ENCODE peak calls at places on chromosomes 12 and 14, in ten cellular contexts. J, Y, R, A, B, M, V, E, X and Q are unnamed samples.

GRCh38 chr12:26689281-26689841 is 143.6 kb downstream of the ITPR2 start:
- DNase-seq in J (no peak), Y (no peak), R (no peak), A (no peak), B (no peak), M (no peak), V (no peak), E (no peak), X (no peak), Q (no peak)

GRCh38 chr14:104128981-104129380 is 9.4 kb upstream of the KIF26A start:
- DNase-seq in J (no peak), Y (no peak), R (no peak), A (no peak), B (no peak), M (no peak), V (no peak), E (no peak), X (no peak), Q (no peak)

GRCh38 chr14:90179357-90179756 is 77.0 kb upstream of the PSMC1 start:
- DNase-seq in J (no peak), Y (no peak), R (no peak), A (no peak), B (no peak), M (no peak), V (peak), E (no peak), X (peak), Q (no peak)

GRCh38 chr12:118148287-118148686 is 12.4 kb downstream of the PEBP1 start:
- DNase-seq in J (no peak), Y (no peak), R (no peak), A (no peak), B (no peak), M (no peak), V (no peak), E (no peak), X (no peak), Q (no peak)

GRCh38 chr14:92880851-92881250 is 42.1 kb upstream of the CHGA start:
- DNase-seq in J (peak), Y (no peak), R (peak), A (no peak), B (peak), M (peak), V (peak), E (no peak), X (peak), Q (no peak)

GRCh38 chr14:57085043-57085442 is 183.7 kb downstream of the EXOC5 start:
- DNase-seq in J (no peak), Y (no peak), R (no peak), A (no peak), B (no peak), M (no peak), V (no peak), E (no peak), X (no peak), Q (no peak)

GRCh38 chr12:50006754-50007442 is 18.4 kb downstream of the RACGAP1 start:
- DNase-seq in J (peak), Y (no peak), R (no peak), A (no peak), B (peak), M (no peak), V (no peak), E (peak), X (no peak), Q (no peak)

GRCh38 chr14:93318927-93319326 is 13.9 kb downstream of the BTBD7 start:
- DNase-seq in J (peak), Y (no peak), R (peak), A (peak), B (peak), M (no peak), V (no peak), E (peak), X (no peak), Q (no peak)

GRCh38 chr12:47017901-47018479 is 61.4 kb upstream of the PCED1B start:
- DNase-seq in J (peak), Y (no peak), R (no peak), A (no peak), B (no peak), M (no peak), V (no peak), E (peak), X (no peak), Q (no peak)

GRCh38 chr12:121903202-121903601 is 14.6 kb downstream of the PSMD9 start:
- DNase-seq in J (no peak), Y (no peak), R (no peak), A (no peak), B (no peak), M (no peak), V (no peak), E (no peak), X (no peak), Q (no peak)

GRCh38 chr12:84756961-84757360 is 155.6 kb downstream of the SLC6A15 start:
- DNase-seq in J (peak), Y (no peak), R (no peak), A (no peak), B (peak), M (no peak), V (no peak), E (no peak), X (no peak), Q (no peak)

GRCh38 chr12:62895351-62895750 is 39.6 kb downstream of the PPM1H start:
- DNase-seq in J (no peak), Y (no peak), R (no peak), A (no peak), B (no peak), M (no peak), V (no peak), E (no peak), X (no peak), Q (no peak)

GRCh38 chr12:47236109-47236714 is 156.5 kb upstream of the AMIGO2 start:
- DNase-seq in J (peak), Y (no peak), R (peak), A (peak), B (peak), M (no peak), V (no peak), E (peak), X (no peak), Q (no peak)

GRCh38 chr12:94763461-94763860 is 113.1 kb upstream of the TMCC3 start:
- DNase-seq in J (no peak), Y (no peak), R (no peak), A (no peak), B (no peak), M (no peak), V (no peak), E (no peak), X (no peak), Q (no peak)

GRCh38 chr12:5567021-5567744 is 135.3 kb downstream of the NTF3 start:
- DNase-seq in J (no peak), Y (no peak), R (no peak), A (no peak), B (no peak), M (no peak), V (peak), E (no peak), X (no peak), Q (no peak)

GRCh38 chr14:104968541-104969401 is 9.4 kb downstream of the AHNAK2 start:
- DNase-seq in J (peak), Y (peak), R (peak), A (peak), B (peak), M (no peak), V (no peak), E (peak), X (peak), Q (peak)

GRCh38 chr12:3628629-3629028 is 124.3 kb downstream of the CRACR2A start:
- DNase-seq in J (no peak), Y (no peak), R (no peak), A (no peak), B (no peak), M (no peak), V (no peak), E (no peak), X (no peak), Q (no peak)

GRCh38 chr12:68403711-68404110 is 71.5 kb upstream of the MDM1 start:
- DNase-seq in J (no peak), Y (no peak), R (peak), A (no peak), B (peak), M (no peak), V (no peak), E (no peak), X (no peak), Q (no peak)

GRCh38 chr14:53952533-53952932 is 4.1 kb downstream of the BMP4 start:
- DNase-seq in J (no peak), Y (no peak), R (no peak), A (no peak), B (no peak), M (no peak), V (no peak), E (peak), X (no peak), Q (no peak)

GRCh38 chr12:79692860-79693605 is 2.3 kb upstream of the PAWR start:
- DNase-seq in J (peak), Y (no peak), R (peak), A (peak), B (peak), M (no peak), V (no peak), E (no peak), X (no peak), Q (no peak)

GRCh38 chr14:65824285-65824977 is 411.9 kb downstream of the FUT8 start:
- DNase-seq in J (peak), Y (no peak), R (peak), A (peak), B (peak), M (peak), V (peak), E (peak), X (peak), Q (no peak)

GRCh38 chr12:116455540-116456306 is 103.5 kb upstream of the MAP1LC3B2 start:
- DNase-seq in J (peak), Y (peak), R (peak), A (peak), B (peak), M (no peak), V (peak), E (peak), X (peak), Q (peak)

GRCh38 chr12:5965950-5966383 is 20.9 kb upstream of the ANO2 start:
- DNase-seq in J (peak), Y (no peak), R (peak), A (peak), B (peak), M (peak), V (peak), E (peak), X (peak), Q (no peak)

GRCh38 chr12:2172486-2173214 is 119.9 kb downstream of the CACNA1C start:
- DNase-seq in J (no peak), Y (no peak), R (no peak), A (no peak), B (no peak), M (no peak), V (no peak), E (no peak), X (peak), Q (no peak)

GRCh38 chr12:65100140-65100539 is 21.0 kb downstream of the WIF1 start:
- DNase-seq in J (peak), Y (no peak), R (peak), A (peak), B (peak), M (no peak), V (no peak), E (no peak), X (no peak), Q (no peak)

GRCh38 chr12:131473721-131474709 is 236.9 kb upstream of the SFSWAP start:
- DNase-seq in J (no peak), Y (no peak), R (peak), A (no peak), B (no peak), M (no peak), V (no peak), E (no peak), X (peak), Q (no peak)

GRCh38 chr12:48629541-48629940 is 52.5 kb downstream of the KANSL2 start:
- DNase-seq in J (peak), Y (no peak), R (no peak), A (no peak), B (no peak), M (no peak), V (no peak), E (no peak), X (no peak), Q (no peak)

GRCh38 chr14:23432102-23432925 is 3.1 kb downstream of the MYH7 start:
- DNase-seq in J (no peak), Y (no peak), R (no peak), A (no peak), B (no peak), M (no peak), V (no peak), E (no peak), X (no peak), Q (peak)

GRCh38 chr12:82876075-82876474 is 189.4 kb downstream of the TMTC2 start:
- DNase-seq in J (no peak), Y (no peak), R (no peak), A (no peak), B (no peak), M (no peak), V (no peak), E (no peak), X (no peak), Q (no peak)

GRCh38 chr14:105475916-105476845 is 1.6 kb downstream of the CRIP2 start:
- DNase-seq in J (peak), Y (peak), R (peak), A (peak), B (peak), M (no peak), V (peak), E (peak), X (no peak), Q (no peak)

GRCh38 chr12:128557231-128557630 is 266.5 kb downstream of the SLC15A4 start:
- DNase-seq in J (no peak), Y (no peak), R (no peak), A (no peak), B (no peak), M (no peak), V (no peak), E (no peak), X (no peak), Q (no peak)

GRCh38 chr12:115313929-115314328 is 630.0 kb upstream of the TBX3 start:
- DNase-seq in J (peak), Y (no peak), R (peak), A (no peak), B (peak), M (no peak), V (no peak), E (peak), X (no peak), Q (no peak)

GRCh38 chr14:55221186-55221585 is 29.8 kb upstream of the DLGAP5 start:
- DNase-seq in J (peak), Y (no peak), R (peak), A (peak), B (peak), M (no peak), V (no peak), E (peak), X (no peak), Q (no peak)

GRCh38 chr12:41968661-41969060 is 176.0 kb downstream of the GXYLT1 start:
- DNase-seq in J (no peak), Y (no peak), R (no peak), A (no peak), B (no peak), M (no peak), V (no peak), E (no peak), X (no peak), Q (no peak)

GRCh38 chr14:56708704-56709103 is 101.6 kb downstream of the OTX2 start:
- DNase-seq in J (no peak), Y (no peak), R (no peak), A (no peak), B (no peak), M (no peak), V (no peak), E (no peak), X (no peak), Q (no peak)

GRCh38 chr14:41873379-41874034 is 266.8 kb downstream of the LRFN5 start:
- DNase-seq in J (peak), Y (no peak), R (peak), A (no peak), B (peak), M (no peak), V (peak), E (no peak), X (no peak), Q (no peak)

GRCh38 chr12:32183646-32184045 is 77.0 kb downstream of the BICD1 start:
- DNase-seq in J (no peak), Y (no peak), R (peak), A (no peak), B (no peak), M (no peak), V (no peak), E (peak), X (no peak), Q (no peak)

GRCh38 chr12:105444809-105445102 is 114.3 kb downstream of the C12orf75 start:
- DNase-seq in J (peak), Y (no peak), R (no peak), A (no peak), B (no peak), M (no peak), V (no peak), E (no peak), X (no peak), Q (no peak)

GRCh38 chr12:13074396-13075113 is 28.9 kb downstream of the GSG1 start:
- DNase-seq in J (no peak), Y (no peak), R (no peak), A (no peak), B (no peak), M (no peak), V (no peak), E (no peak), X (no peak), Q (no peak)